ENCODE peak calls at places on chromosome 13, in seven cellular contexts. One of them, this sample, is unnamed.

GRCh38 chr13:26011996-26012688 is 39.7 kb downstream of the SHISA2 start:
- DNase-seq in SK-N-SH: no peak
- DNase-seq in cardiac muscle cell: peak
- DNase-seq in mucosa of descending colon: peak
- DNase-seq in heart left ventricle: peak
- DNase-seq in heart right ventricle: peak
- DNase-seq in GM23338: peak
- DNase-seq in this sample: no peak

GRCh38 chr13:78241278-78241919 is 322.8 kb upstream of the EDNRB start:
- DNase-seq in heart left ventricle: peak
- DNase-seq in heart right ventricle: peak
- DNase-seq in SK-N-SH: peak
- DNase-seq in GM23338: peak
- DNase-seq in cardiac muscle cell: peak
- DNase-seq in mucosa of descending colon: no peak
- DNase-seq in this sample: no peak

GRCh38 chr13:106291006-106291405 is 244.5 kb downstream of the EFNB2 start:
- DNase-seq in mucosa of descending colon: no peak
- DNase-seq in heart left ventricle: no peak
- DNase-seq in heart right ventricle: no peak
- DNase-seq in cardiac muscle cell: peak
- DNase-seq in SK-N-SH: no peak
- DNase-seq in GM23338: no peak
- DNase-seq in this sample: no peak

GRCh38 chr13:19910336-19911072 is 47.1 kb upstream of the ZMYM5 start:
- DNase-seq in SK-N-SH: no peak
- DNase-seq in cardiac muscle cell: peak
- DNase-seq in heart right ventricle: no peak
- DNase-seq in mucosa of descending colon: no peak
- DNase-seq in GM23338: no peak
- DNase-seq in heart left ventricle: no peak
- DNase-seq in this sample: no peak

GRCh38 chr13:101152184-101152583 is 264.1 kb downstream of the NALCN start:
- DNase-seq in heart left ventricle: no peak
- DNase-seq in heart right ventricle: no peak
- DNase-seq in cardiac muscle cell: no peak
- DNase-seq in SK-N-SH: no peak
- DNase-seq in GM23338: no peak
- DNase-seq in mucosa of descending colon: no peak
- DNase-seq in this sample: no peak

GRCh38 chr13:44141725-44142539 is 231.7 kb upstream of the SERP2 start:
- DNase-seq in GM23338: peak
- DNase-seq in SK-N-SH: peak
- DNase-seq in heart left ventricle: peak
- DNase-seq in cardiac muscle cell: peak
- DNase-seq in heart right ventricle: peak
- DNase-seq in mucosa of descending colon: peak
- DNase-seq in this sample: peak

GRCh38 chr13:36193151-36193855 is 21.1 kb downstream of the SOHLH2 start:
- DNase-seq in heart left ventricle: no peak
- DNase-seq in GM23338: no peak
- DNase-seq in mucosa of descending colon: no peak
- DNase-seq in SK-N-SH: no peak
- DNase-seq in heart right ventricle: no peak
- DNase-seq in cardiac muscle cell: peak
- DNase-seq in this sample: no peak

GRCh38 chr13:59300347-59301165 is 863.2 kb downstream of the DIAPH3 start:
- DNase-seq in heart right ventricle: no peak
- DNase-seq in GM23338: peak
- DNase-seq in SK-N-SH: no peak
- DNase-seq in cardiac muscle cell: no peak
- DNase-seq in mucosa of descending colon: no peak
- DNase-seq in heart left ventricle: no peak
- DNase-seq in this sample: no peak

GRCh38 chr13:101690871-101691270 is 238.4 kb downstream of the ITGBL1 start:
- DNase-seq in mucosa of descending colon: no peak
- DNase-seq in SK-N-SH: no peak
- DNase-seq in heart left ventricle: no peak
- DNase-seq in cardiac muscle cell: no peak
- DNase-seq in heart right ventricle: no peak
- DNase-seq in GM23338: no peak
- DNase-seq in this sample: no peak

GRCh38 chr13:51793570-51794273 is 10.2 kb downstream of the DHRS12 start:
- DNase-seq in GM23338: no peak
- DNase-seq in heart left ventricle: no peak
- DNase-seq in mucosa of descending colon: no peak
- DNase-seq in cardiac muscle cell: peak
- DNase-seq in SK-N-SH: no peak
- DNase-seq in heart right ventricle: no peak
- DNase-seq in this sample: peak

GRCh38 chr13:18235756-18236527 is 945.7 kb downstream of the TUBA3C start:
- DNase-seq in cardiac muscle cell: no peak
- DNase-seq in heart left ventricle: no peak
- DNase-seq in heart right ventricle: no peak
- DNase-seq in mucosa of descending colon: no peak
- DNase-seq in GM23338: no peak
- DNase-seq in SK-N-SH: no peak
- DNase-seq in this sample: no peak

GRCh38 chr13:25136872-25137623 is 35.0 kb downstream of the AMER2 start:
- DNase-seq in cardiac muscle cell: no peak
- DNase-seq in heart right ventricle: no peak
- DNase-seq in heart left ventricle: no peak
- DNase-seq in GM23338: peak
- DNase-seq in mucosa of descending colon: no peak
- DNase-seq in SK-N-SH: no peak
- DNase-seq in this sample: no peak

GRCh38 chr13:48144413-48145035 is 49.6 kb upstream of the MED4 start:
- DNase-seq in SK-N-SH: no peak
- DNase-seq in cardiac muscle cell: peak
- DNase-seq in GM23338: no peak
- DNase-seq in heart left ventricle: no peak
- DNase-seq in mucosa of descending colon: no peak
- DNase-seq in heart right ventricle: no peak
- DNase-seq in this sample: no peak

GRCh38 chr13:51811046-51811445 is 7.1 kb upstream of the DHRS12 start:
- DNase-seq in mucosa of descending colon: no peak
- DNase-seq in GM23338: peak
- DNase-seq in heart left ventricle: no peak
- DNase-seq in cardiac muscle cell: no peak
- DNase-seq in heart right ventricle: no peak
- DNase-seq in SK-N-SH: no peak
- DNase-seq in this sample: no peak

GRCh38 chr13:75417647-75418046 is 64.3 kb downstream of the TBC1D4 start:
- DNase-seq in cardiac muscle cell: no peak
- DNase-seq in mucosa of descending colon: no peak
- DNase-seq in heart right ventricle: no peak
- DNase-seq in GM23338: no peak
- DNase-seq in heart left ventricle: no peak
- DNase-seq in SK-N-SH: no peak
- DNase-seq in this sample: no peak

DNA sequence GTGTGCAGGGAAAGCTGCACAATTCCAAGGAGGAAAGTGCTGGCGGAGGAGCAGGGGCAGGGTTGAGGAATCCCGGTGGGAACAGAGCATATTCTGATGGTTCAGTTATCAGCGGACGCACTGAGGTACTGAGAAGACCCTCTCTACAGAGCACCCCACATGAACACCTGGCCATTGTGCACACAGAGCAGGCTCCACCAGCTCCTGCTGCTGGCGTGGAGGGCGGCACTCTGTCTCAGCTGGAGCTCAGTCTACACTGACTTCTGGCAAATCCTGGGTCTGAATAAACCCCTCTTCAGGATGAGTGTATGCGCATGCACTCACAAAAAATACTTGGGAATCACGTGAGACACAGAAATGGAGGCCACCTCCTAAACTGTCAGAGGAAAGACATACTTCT is 114.3 kb upstream of the IRS2 start:
- DNase-seq in SK-N-SH: no peak
- DNase-seq in cardiac muscle cell: no peak
- DNase-seq in heart right ventricle: no peak
- DNase-seq in heart left ventricle: no peak
- DNase-seq in mucosa of descending colon: no peak
- DNase-seq in GM23338: no peak
- DNase-seq in this sample: no peak
- H3K4me3 ChIP-seq in SK-N-SH: no peak
- H3K4me3 ChIP-seq in cardiac muscle cell: no peak
- H3K4me3 ChIP-seq in heart right ventricle: no peak
- H3K4me3 ChIP-seq in heart left ventricle: no peak
- H3K4me3 ChIP-seq in mucosa of descending colon: no peak
- H3K4me3 ChIP-seq in GM23338: peak
- H3K4me3 ChIP-seq in this sample: no peak

DNA sequence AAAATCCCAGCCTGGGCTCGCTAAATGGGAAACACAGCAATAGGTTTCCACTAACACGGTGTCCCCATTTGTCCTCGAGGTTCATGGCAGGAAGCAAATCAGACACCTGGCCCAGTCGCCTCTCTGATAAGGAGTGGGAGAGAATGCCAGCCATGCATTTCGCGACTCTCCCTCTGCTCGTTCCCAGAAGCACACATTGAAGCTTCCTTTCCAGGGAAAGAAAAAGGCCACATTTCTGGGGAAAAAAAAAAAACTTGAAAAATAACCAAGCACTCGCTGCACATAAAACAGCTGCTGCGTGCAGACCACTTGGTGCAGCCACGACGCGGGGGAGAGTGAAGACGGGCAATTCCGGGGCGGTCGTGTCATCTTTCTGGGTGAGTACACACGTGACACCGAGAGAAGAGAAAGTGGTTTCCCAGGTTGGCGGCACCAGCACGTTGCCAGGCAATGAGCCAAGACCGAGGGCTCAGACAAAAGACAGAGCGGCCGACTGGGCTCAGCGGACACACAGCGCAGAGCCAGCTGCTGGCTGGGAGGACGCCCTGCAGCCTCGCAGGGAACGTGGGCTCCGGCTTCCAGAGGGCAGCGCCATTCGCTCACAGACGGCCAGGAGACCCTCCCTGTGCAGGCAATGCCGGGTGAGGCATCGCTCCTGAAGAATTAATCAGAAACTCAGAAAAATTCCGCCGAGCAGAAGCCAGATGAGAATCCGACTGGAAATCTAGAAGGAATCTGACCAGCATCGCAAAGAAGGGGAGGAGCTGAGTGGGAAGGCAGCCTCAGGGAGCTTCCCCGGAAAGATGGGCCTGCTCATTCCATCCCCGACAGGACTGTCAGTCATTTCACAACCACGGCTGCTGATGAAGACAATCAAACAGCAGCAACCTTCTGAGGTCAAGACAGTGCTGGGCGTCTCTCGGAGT is 83.2 kb upstream of the IRS2 start:
- DNase-seq in GM23338: peak
- DNase-seq in cardiac muscle cell: peak
- DNase-seq in mucosa of descending colon: peak
- DNase-seq in heart right ventricle: peak
- DNase-seq in heart left ventricle: peak
- DNase-seq in SK-N-SH: peak
- DNase-seq in this sample: peak
- TF ChIP-seq CTCF in GM23338: peak
- TF ChIP-seq CTCF in cardiac muscle cell: peak
- TF ChIP-seq CTCF in mucosa of descending colon: no peak
- TF ChIP-seq CTCF in heart right ventricle: peak
- TF ChIP-seq CTCF in heart left ventricle: no peak
- TF ChIP-seq CTCF in SK-N-SH: peak
- TF ChIP-seq CTCF in this sample: peak

DNA sequence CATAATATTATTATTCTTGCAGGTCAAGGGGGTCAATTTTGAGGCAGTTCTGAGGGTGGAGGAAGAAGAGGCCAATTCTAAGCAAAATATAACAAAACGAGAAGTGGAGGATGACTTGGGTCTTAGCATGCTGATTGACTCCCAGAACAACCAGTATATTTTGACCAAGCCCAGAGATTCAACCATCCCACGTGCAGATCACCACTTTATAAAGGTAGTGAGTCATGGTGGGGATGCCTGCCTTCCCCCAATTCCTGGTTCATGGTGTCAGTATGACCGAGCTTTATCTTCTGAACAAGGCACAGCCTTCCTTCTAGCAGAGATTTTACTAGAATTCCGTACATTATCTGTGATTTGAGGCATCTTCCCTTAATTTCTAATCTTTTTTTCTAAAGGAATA is 9.4 kb upstream of the DCUN1D2 start:
- DNase-seq in heart right ventricle: no peak
- DNase-seq in SK-N-SH: no peak
- DNase-seq in mucosa of descending colon: no peak
- DNase-seq in cardiac muscle cell: no peak
- DNase-seq in GM23338: no peak
- DNase-seq in heart left ventricle: no peak
- DNase-seq in this sample: no peak
- H3K4me3 ChIP-seq in heart right ventricle: no peak
- H3K4me3 ChIP-seq in SK-N-SH: no peak
- H3K4me3 ChIP-seq in mucosa of descending colon: no peak
- H3K4me3 ChIP-seq in cardiac muscle cell: no peak
- H3K4me3 ChIP-seq in GM23338: no peak
- H3K4me3 ChIP-seq in heart left ventricle: no peak
- H3K4me3 ChIP-seq in this sample: no peak

DNA sequence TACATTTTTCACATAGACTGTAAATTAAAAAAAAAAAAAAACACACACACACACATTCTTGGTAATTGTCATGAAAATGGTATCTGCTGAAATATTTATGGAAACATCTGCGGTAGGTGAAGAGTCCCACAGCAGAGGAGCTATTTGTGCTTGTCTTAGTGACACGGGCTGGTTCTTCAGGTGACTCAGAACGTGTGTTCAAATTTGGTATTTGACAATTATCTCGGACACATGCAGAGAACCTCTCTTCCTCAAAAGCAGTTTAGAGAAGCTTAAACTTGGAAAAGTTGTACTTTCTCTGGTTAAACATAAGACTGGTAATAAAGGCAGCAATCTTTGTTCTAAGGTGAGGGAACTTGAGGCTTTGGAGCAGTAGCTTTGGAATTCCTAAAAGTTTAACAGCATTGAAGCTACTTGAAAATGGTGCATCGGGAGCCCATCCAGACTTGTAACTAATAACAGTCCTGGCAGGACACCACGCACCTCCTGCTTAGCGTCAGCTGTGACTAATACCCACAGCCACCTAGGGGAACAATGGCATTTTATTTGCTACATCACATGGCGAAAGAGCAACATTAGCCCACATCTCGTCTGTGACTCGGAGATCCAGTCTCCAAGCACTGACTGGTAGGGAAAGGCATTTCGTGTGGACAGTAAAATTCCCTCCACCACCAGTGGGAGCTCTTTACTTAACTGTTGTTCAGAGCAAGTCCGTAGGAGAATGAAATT is 1505.1 kb upstream of the SLC10A2 start:
- DNase-seq in cardiac muscle cell: peak
- DNase-seq in heart right ventricle: no peak
- DNase-seq in SK-N-SH: peak
- DNase-seq in GM23338: peak
- DNase-seq in heart left ventricle: no peak
- DNase-seq in mucosa of descending colon: no peak
- DNase-seq in this sample: peak
- TF ChIP-seq CTCF in cardiac muscle cell: peak
- TF ChIP-seq CTCF in heart right ventricle: peak
- TF ChIP-seq CTCF in SK-N-SH: peak
- TF ChIP-seq CTCF in GM23338: peak
- TF ChIP-seq CTCF in heart left ventricle: peak
- TF ChIP-seq CTCF in mucosa of descending colon: peak
- TF ChIP-seq CTCF in this sample: no peak